ENCODE peak calls at places on chromosomes 12 and 14, in eight cellular contexts. One of them, this sample, is unnamed.

GRCh38 chr14:95875831-95876768 is 532 bp upstream of the TUNAR start:
- DNase-seq in stimulated activated CD4-positive, alpha-beta T cell treated with anti-CD3 and anti-CD28 coated beads, Interleukin-2, amount 100 ng/mL, for 48 hours: no peak
- DNase-seq in activated CD4-positive, alpha-beta T cell treated with anti-CD3 and anti-CD28 coated beads for 1 hour: no peak
- DNase-seq in Daoy: no peak
- DNase-seq in posterior cingulate gyrus: no peak
- DNase-seq in kidney tubule cell: no peak
- DNase-seq in CD4-positive, alpha-beta T cell: no peak
- DNase-seq in HT-29: no peak
- DNase-seq in this sample: no peak

GRCh38 chr12:131095826-131096680 is 142.3 kb downstream of the ADGRD1 start:
- DNase-seq in CD4-positive, alpha-beta T cell: no peak
- DNase-seq in posterior cingulate gyrus: peak
- DNase-seq in HT-29: no peak
- DNase-seq in activated CD4-positive, alpha-beta T cell treated with anti-CD3 and anti-CD28 coated beads for 1 hour: no peak
- DNase-seq in kidney tubule cell: no peak
- DNase-seq in stimulated activated CD4-positive, alpha-beta T cell treated with anti-CD3 and anti-CD28 coated beads, Interleukin-2, amount 100 ng/mL, for 48 hours: no peak
- DNase-seq in Daoy: no peak
- DNase-seq in this sample: no peak

GRCh38 chr12:104802198-104802597 is 155.9 kb downstream of the SLC41A2 start:
- DNase-seq in HT-29: no peak
- DNase-seq in activated CD4-positive, alpha-beta T cell treated with anti-CD3 and anti-CD28 coated beads for 1 hour: no peak
- DNase-seq in posterior cingulate gyrus: no peak
- DNase-seq in kidney tubule cell: no peak
- DNase-seq in Daoy: no peak
- DNase-seq in stimulated activated CD4-positive, alpha-beta T cell treated with anti-CD3 and anti-CD28 coated beads, Interleukin-2, amount 100 ng/mL, for 48 hours: no peak
- DNase-seq in CD4-positive, alpha-beta T cell: no peak
- DNase-seq in this sample: no peak

GRCh38 chr12:59164991-59165718 is 244.9 kb upstream of the LRIG3 start:
- DNase-seq in kidney tubule cell: peak
- DNase-seq in stimulated activated CD4-positive, alpha-beta T cell treated with anti-CD3 and anti-CD28 coated beads, Interleukin-2, amount 100 ng/mL, for 48 hours: no peak
- DNase-seq in Daoy: no peak
- DNase-seq in activated CD4-positive, alpha-beta T cell treated with anti-CD3 and anti-CD28 coated beads for 1 hour: no peak
- DNase-seq in CD4-positive, alpha-beta T cell: no peak
- DNase-seq in HT-29: peak
- DNase-seq in posterior cingulate gyrus: no peak
- DNase-seq in this sample: no peak

GRCh38 chr12:6343518-6343917 is 1.6 kb upstream of the TNFRSF1A start:
- DNase-seq in kidney tubule cell: no peak
- DNase-seq in posterior cingulate gyrus: no peak
- DNase-seq in activated CD4-positive, alpha-beta T cell treated with anti-CD3 and anti-CD28 coated beads for 1 hour: no peak
- DNase-seq in Daoy: no peak
- DNase-seq in CD4-positive, alpha-beta T cell: no peak
- DNase-seq in stimulated activated CD4-positive, alpha-beta T cell treated with anti-CD3 and anti-CD28 coated beads, Interleukin-2, amount 100 ng/mL, for 48 hours: no peak
- DNase-seq in HT-29: no peak
- DNase-seq in this sample: no peak

GRCh38 chr12:113306382-113306781 is 28.5 kb downstream of the SLC8B1 start:
- DNase-seq in stimulated activated CD4-positive, alpha-beta T cell treated with anti-CD3 and anti-CD28 coated beads, Interleukin-2, amount 100 ng/mL, for 48 hours: no peak
- DNase-seq in activated CD4-positive, alpha-beta T cell treated with anti-CD3 and anti-CD28 coated beads for 1 hour: no peak
- DNase-seq in kidney tubule cell: no peak
- DNase-seq in HT-29: no peak
- DNase-seq in Daoy: peak
- DNase-seq in CD4-positive, alpha-beta T cell: no peak
- DNase-seq in posterior cingulate gyrus: no peak
- DNase-seq in this sample: no peak

GRCh38 chr12:114961491-114961890 is 277.5 kb upstream of the TBX3 start:
- DNase-seq in stimulated activated CD4-positive, alpha-beta T cell treated with anti-CD3 and anti-CD28 coated beads, Interleukin-2, amount 100 ng/mL, for 48 hours: no peak
- DNase-seq in activated CD4-positive, alpha-beta T cell treated with anti-CD3 and anti-CD28 coated beads for 1 hour: no peak
- DNase-seq in kidney tubule cell: no peak
- DNase-seq in Daoy: no peak
- DNase-seq in posterior cingulate gyrus: no peak
- DNase-seq in HT-29: no peak
- DNase-seq in CD4-positive, alpha-beta T cell: no peak
- DNase-seq in this sample: no peak

GRCh38 chr14:104724981-104725771 is 1.1 kb downstream of the ADSS1 start:
- DNase-seq in Daoy: peak
- DNase-seq in kidney tubule cell: peak
- DNase-seq in posterior cingulate gyrus: peak
- DNase-seq in CD4-positive, alpha-beta T cell: no peak
- DNase-seq in activated CD4-positive, alpha-beta T cell treated with anti-CD3 and anti-CD28 coated beads for 1 hour: no peak
- DNase-seq in HT-29: peak
- DNase-seq in stimulated activated CD4-positive, alpha-beta T cell treated with anti-CD3 and anti-CD28 coated beads, Interleukin-2, amount 100 ng/mL, for 48 hours: no peak
- DNase-seq in this sample: no peak

GRCh38 chr14:89078021-89078676 is 253.7 kb downstream of the TTC8 start:
- DNase-seq in HT-29: no peak
- DNase-seq in activated CD4-positive, alpha-beta T cell treated with anti-CD3 and anti-CD28 coated beads for 1 hour: no peak
- DNase-seq in Daoy: no peak
- DNase-seq in kidney tubule cell: no peak
- DNase-seq in CD4-positive, alpha-beta T cell: no peak
- DNase-seq in stimulated activated CD4-positive, alpha-beta T cell treated with anti-CD3 and anti-CD28 coated beads, Interleukin-2, amount 100 ng/mL, for 48 hours: no peak
- DNase-seq in posterior cingulate gyrus: peak
- DNase-seq in this sample: no peak